ENCODE peak calls at places on chromosomes 11 and 22, in seven cellular contexts. S, O, C, K, X, W and D are unnamed samples. For H3K27me3, the result is how much of the 10 kb centered on the place peaks cover.

GRCh38 chr11:64290894-64291745 is at the start of gene KCNK4:
- DNase-seq in C (no peak), S (no peak), K (no peak), W (no peak), X (no peak), O (no peak), D (no peak)

GRCh38 chr11:97964332-97965004 is 1056.3 kb upstream of the CNTN5 start:
- DNase-seq in X (no peak), C (no peak), K (no peak), S (no peak), W (no peak), O (no peak), D (no peak)

GRCh38 chr22:32545801-32546200 is 71.2 kb downstream of the FBXO7 start:
- DNase-seq in C (no peak), K (peak), X (no peak), O (no peak), W (peak), S (peak), D (no peak)

GRCh38 chr11:46718155-46719019 is 626 bp upstream of the F2 start:
- DNase-seq in X (no peak), C (no peak), K (peak), W (no peak), S (no peak), O (peak), D (no peak)

GRCh38 chr22:48178536-48178935 is 1416.1 kb downstream of the TBC1D22A start:
- DNase-seq in K (no peak), C (no peak), X (no peak), S (no peak), W (no peak), O (no peak), D (no peak)

GRCh38 chr11:73077454-73077853 is 64.7 kb downstream of the FCHSD2 start:
- DNase-seq in S (peak), K (no peak), X (no peak), O (no peak), W (no peak), C (no peak), D (no peak)

GRCh38 chr22:49255154-49255553 is 572.5 kb downstream of the BRD1 start:
- DNase-seq in O (no peak), W (no peak), S (no peak), C (no peak), X (no peak), K (no peak), D (no peak)

GRCh38 chr11:86245369-86246292 is 1.1 kb downstream of the EED start:
- DNase-seq in X (no peak), O (peak), K (peak), S (peak), C (no peak), W (no peak), D (peak)

GRCh38 chr11:120222916-120223315 is 12.1 kb downstream of the OAF start:
- DNase-seq in W (no peak), X (no peak), C (no peak), K (no peak), S (no peak), O (no peak), D (no peak)

GRCh38 chr11:1486054-1486825 is at the start of gene MOB2:
- DNase-seq in C (no peak), K (peak), S (peak), X (no peak), W (no peak), O (no peak), D (no peak)

GRCh38 chr11:36512016-36512415 is 1.9 kb upstream of the TRAF6 start:
- DNase-seq in W (no peak), C (no peak), O (peak), S (peak), K (no peak), X (no peak), D (no peak)

GRCh38 chr11:71365626-71366025 is 82.6 kb downstream of the DHCR7 start:
- DNase-seq in S (no peak), X (no peak), O (no peak), W (no peak), K (no peak), C (no peak), D (no peak)

GRCh38 chr11:128516467-128516778 is 70.9 kb downstream of the ETS1 start:
- DNase-seq in C (no peak), X (no peak), S (no peak), O (no peak), K (no peak), W (no peak), D (no peak)

GRCh38 chr11:77580712-77581337 is 8.9 kb upstream of the AQP11 start:
- DNase-seq in S (peak), C (no peak), W (no peak), X (no peak), K (no peak), O (no peak), D (no peak)

GRCh38 chr11:125180413-125181305 is 16.1 kb downstream of the PKNOX2 start:
- DNase-seq in K (peak), C (no peak), W (no peak), S (peak), O (no peak), X (no peak), D (no peak)

GRCh38 chr11:77346906-77347603 is 45.6 kb upstream of the GDPD4 start:
- DNase-seq in X (no peak), W (no peak), O (no peak), S (peak), K (peak), C (peak), D (no peak)

GRCh38 chr11:96627379-96627778 is 237.6 kb downstream of the JRKL start:
- DNase-seq in X (no peak), O (no peak), K (no peak), S (no peak), C (no peak), W (no peak), D (no peak)

GRCh38 chr22:17705565-17706450 is 67.3 kb downstream of the BCL2L13 start:
- DNase-seq in C (no peak), X (no peak), W (no peak), K (no peak), S (peak), O (no peak), D (no peak)

GRCh38 chr11:44315947-44316387 is 6.0 kb upstream of the ALX4 start:
- DNase-seq in O (peak), S (peak), W (no peak), K (no peak), X (no peak), C (no peak), D (no peak)

GRCh38 chr11:94922675-94923347 is 50.5 kb downstream of the CWC15 start:
- DNase-seq in K (no peak), S (no peak), W (no peak), O (no peak), C (no peak), X (no peak), D (no peak)

GRCh38 chr11:76637491-76638266 is 32.9 kb downstream of the LRRC32 start:
- DNase-seq in W (peak), X (no peak), S (no peak), K (no peak), O (peak), C (no peak), D (no peak)

GRCh38 chr22:41917906-41918791 is 3.3 kb upstream of the SHISA8 start:
- DNase-seq in K (peak), W (no peak), X (no peak), S (peak), C (no peak), O (no peak), D (no peak)

GRCh38 chr11:62033191-62034044 is 66.0 kb upstream of the FTH1 start:
- DNase-seq in W (no peak), C (no peak), K (no peak), X (no peak), O (no peak), S (no peak), D (no peak)

GRCh38 chr11:59643390-59643789 is 25.4 kb downstream of the PATL1 start:
- DNase-seq in X (no peak), W (no peak), K (no peak), O (no peak), S (no peak), C (no peak), D (no peak)

GRCh38 chr11:34044664-34045485 is 6.7 kb upstream of the CAPRIN1 start:
- DNase-seq in X (no peak), W (no peak), C (no peak), O (peak), K (peak), S (peak), D (peak)

GRCh38 chr22:48892571-48893287 is 934.9 kb downstream of the BRD1 start:
- DNase-seq in S (no peak), W (peak), K (no peak), X (no peak), C (no peak), O (no peak), D (no peak)

GRCh38 chr11:119778391-119779194 is 49.6 kb upstream of the NECTIN1 start:
- DNase-seq in W (no peak), K (no peak), C (no peak), S (no peak), O (no peak), X (no peak), D (no peak)

GRCh38 chr11:72812604-72812967 is 1.6 kb upstream of the ATG16L2 start:
- DNase-seq in K (peak), O (no peak), X (no peak), S (no peak), W (no peak), C (no peak), D (no peak)

GRCh38 chr22:29205598-29206371 is at the start of gene EMID1:
- DNase-seq in C (no peak), X (no peak), W (no peak), K (no peak), O (peak), S (peak), D (no peak)

GRCh38 chr11:120569903-120570302 is 58.4 kb downstream of the GRIK4 start:
- DNase-seq in X (no peak), O (no peak), W (no peak), C (no peak), K (no peak), S (no peak), D (no peak)

GRCh38 chr22:35630387-35630793 is 13.3 kb upstream of the MB start:
- DNase-seq in W (no peak), O (no peak), S (peak), K (peak), X (no peak), C (peak), D (no peak)

GRCh38 chr11:134636071-134636470 is 224.0 kb upstream of the B3GAT1 start:
- DNase-seq in S (no peak), O (no peak), C (no peak), K (no peak), W (no peak), X (no peak), D (no peak)

GRCh38 chr11:126968915-126969314 is 31.7 kb downstream of the KIRREL3 start:
- DNase-seq in K (no peak), X (no peak), O (no peak), W (no peak), S (peak), C (no peak), D (no peak)

GRCh38 chr11:111329306-111330204 is 31.2 kb downstream of the POU2AF3 start:
- DNase-seq in O (no peak), C (no peak), W (no peak), X (no peak), K (no peak), S (no peak), D (no peak)

GRCh38 chr22:36288571-36289405 is 35.9 kb downstream of the APOL1 start:
- DNase-seq in O (no peak), C (no peak), K (no peak), W (no peak), X (no peak), S (no peak), D (no peak)

GRCh38 chr22:45892681-45893461 is 84.1 kb downstream of the WNT7B start:
- DNase-seq in S (no peak), X (no peak), O (no peak), W (no peak), K (no peak), C (no peak), D (no peak)
- H3K27me3 ChIP-seq in S (under half), X (under half), O (under half), W (under half), K (under half), C (under half), D (under half)

GRCh38 chr22:30298005-30298701 is 8.8 kb upstream of the CASTOR1 start:
- DNase-seq in O (peak), W (no peak), C (no peak), S (no peak), X (no peak), K (no peak), D (no peak)

GRCh38 chr22:30295576-30295975 is 6.3 kb upstream of the CASTOR1 start:
- DNase-seq in C (no peak), S (no peak), K (no peak), W (no peak), X (no peak), O (no peak), D (no peak)

GRCh38 chr22:30297276-30298004 is 8.1 kb upstream of the CASTOR1 start:
- DNase-seq in S (no peak), C (no peak), X (no peak), W (no peak), K (no peak), O (no peak), D (no peak)

GRCh38 chr22:30296324-30296723 is 7.0 kb upstream of the CASTOR1 start:
- DNase-seq in W (no peak), O (no peak), C (no peak), S (no peak), X (no peak), K (no peak), D (no peak)

DNA sequence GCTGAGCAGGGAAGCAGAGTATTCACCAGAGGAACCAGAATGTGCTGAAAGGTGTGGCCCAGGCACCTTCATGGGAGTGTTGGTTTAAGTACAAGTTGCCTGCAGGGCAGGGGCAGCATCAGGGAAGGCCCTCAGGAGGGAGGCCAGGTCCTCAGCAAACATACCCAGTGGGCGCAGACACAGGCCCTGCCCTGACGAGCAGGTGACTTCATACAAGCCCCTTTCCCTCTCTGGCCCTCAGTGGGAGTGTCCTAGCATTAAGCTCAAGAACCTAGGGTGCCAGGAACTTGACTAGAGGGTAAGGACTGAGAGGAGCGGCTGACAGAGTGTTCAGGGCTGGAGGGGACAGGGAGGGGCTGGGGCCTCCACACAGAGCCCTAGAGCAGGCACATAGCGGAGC is 7.5 kb upstream of the CASTOR1 start:
- DNase-seq in X (no peak), C (no peak), K (no peak), O (no peak), S (no peak), W (no peak), D (no peak)
- H3K27me3 ChIP-seq in X (under half), C (under half), K (under half), O (under half), S (under half), W (under half), D (under half)

GRCh38 chr11:69770525-69770924 is 4.6 kb downstream of the FGF4 start:
- DNase-seq in W (no peak), X (no peak), S (no peak), C (no peak), O (no peak), K (no peak), D (no peak)

GRCh38 chr11:69774354-69775162 is 583 bp downstream of the FGF4 start:
- DNase-seq in C (no peak), O (no peak), X (no peak), K (no peak), W (no peak), S (no peak), D (no peak)

GRCh38 chr11:69773626-69774353 is 1.4 kb downstream of the FGF4 start:
- DNase-seq in S (no peak), W (no peak), O (no peak), X (no peak), K (no peak), C (no peak), D (no peak)

GRCh38 chr11:69771466-69771865 is 3.7 kb downstream of the FGF4 start:
- DNase-seq in W (no peak), X (no peak), K (no peak), C (no peak), S (no peak), O (no peak), D (no peak)

GRCh38 chr11:69772646-69773045 is 2.5 kb downstream of the FGF4 start:
- DNase-seq in S (no peak), W (no peak), O (no peak), C (no peak), X (no peak), K (no peak), D (no peak)
- H3K27me3 ChIP-seq in S (half or more), W (under half), O (half or more), C (half or more), X (under half), K (under half), D (under half)

GRCh38 chr22:19766506-19767426 is 6.2 kb downstream of the TBX1 start:
- DNase-seq in O (peak), K (no peak), C (no peak), X (peak), W (peak), S (no peak), D (no peak)

GRCh38 chr22:19766235-19766505 is 5.6 kb downstream of the TBX1 start:
- DNase-seq in O (no peak), K (no peak), C (no peak), W (no peak), S (no peak), X (no peak), D (no peak)

GRCh38 chr22:19764050-19764593 is 3.5 kb downstream of the TBX1 start:
- DNase-seq in K (no peak), C (no peak), X (no peak), S (no peak), W (no peak), O (no peak), D (no peak)

GRCh38 chr22:19764636-19765476 is 4.3 kb downstream of the TBX1 start:
- DNase-seq in W (no peak), K (no peak), X (no peak), S (no peak), C (no peak), O (no peak), D (no peak)

DNA sequence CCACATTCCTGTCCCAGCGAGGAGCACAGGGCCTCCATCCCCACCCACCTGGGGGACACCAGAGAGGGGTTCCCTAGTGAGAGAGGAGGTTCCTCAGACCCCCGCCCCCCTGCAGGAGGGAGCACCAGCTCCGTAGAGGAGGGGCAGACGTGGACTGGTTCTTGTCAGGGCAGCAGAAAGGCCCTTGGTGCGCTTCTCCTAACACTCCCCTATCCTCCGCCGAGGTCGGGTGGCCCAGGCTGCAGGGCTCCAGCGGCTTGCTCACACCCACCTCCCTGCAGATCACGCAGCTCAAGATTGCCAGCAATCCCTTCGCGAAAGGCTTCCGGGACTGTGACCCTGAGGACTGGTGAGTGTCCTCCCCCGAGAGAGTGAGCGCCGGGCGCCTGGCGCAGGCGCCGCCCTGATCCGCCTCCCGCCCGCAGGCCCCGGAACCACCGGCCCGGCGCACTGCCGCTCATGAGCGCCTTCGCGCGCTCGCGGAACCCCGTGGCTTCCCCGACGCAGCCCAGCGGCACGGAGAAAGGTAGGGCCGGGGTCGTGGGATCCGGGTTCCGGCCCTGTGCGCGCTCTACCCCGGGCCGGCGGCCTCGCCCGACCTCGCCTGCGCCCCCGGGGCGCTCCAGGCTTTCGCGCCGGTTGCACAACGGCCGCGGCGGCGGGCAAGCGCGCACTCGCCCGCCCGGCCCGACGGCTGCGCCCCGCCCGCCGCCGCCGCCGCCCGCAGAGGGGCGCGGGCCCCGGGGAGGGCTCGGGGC is 5.1 kb downstream of the TBX1 start:
- DNase-seq in X (no peak), O (no peak), W (no peak), C (no peak), K (no peak), S (no peak), D (no peak)
- H3K27me3 ChIP-seq in X (under half), O (half or more), W (under half), C (half or more), K (half or more), S (half or more), D (under half)

GRCh38 chr11:17541330-17541885 is 2.8 kb downstream of the USH1C start:
- DNase-seq in S (no peak), X (no peak), O (peak), C (no peak), K (no peak), W (no peak), D (no peak)
- H3K27me3 ChIP-seq in S (under half), X (under half), O (under half), C (under half), K (under half), W (under half), D (under half)